ENCODE peak calls at places on chromosomes 5 and 9, in ten cellular contexts. N is activated naive CD8-positive, alpha-beta T cell treated with anti-CD3 and anti-CD28 coated beads for 36 hours; O is effector memory CD8-positive, alpha-beta T cell; A is stimulated activated CD8-positive, alpha-beta memory T cell treated with anti-CD3 and anti-CD28 coated beads, Interleukin-15, amount 100 ng/mL, for 4 hours; F is NCI-H2227 treated with DMSO at 0.1 percent for 48 hours; Q is NCI-H2081; R is nephron progenitor cell; E is fibroblast of mammary gland; T is ELF-1; B is KG1. H is an unnamed sample.

GRCh38 chr9:115369322-115369957 is 251.5 kb upstream of the TNC start:
- DNase-seq in T (no peak), A (no peak), B (no peak), O (no peak), R (no peak), N (no peak), E (peak), Q (peak), F (no peak), H (no peak)

GRCh38 chr5:55758714-55759113 is 20.9 kb downstream of the DDX4 start:
- DNase-seq in R (no peak), F (no peak), T (no peak), Q (no peak), A (no peak), N (no peak), E (no peak), B (no peak), O (no peak), H (no peak)

GRCh38 chr9:101087426-101087825 is 58.9 kb downstream of the PLPPR1 start:
- DNase-seq in O (no peak), R (no peak), A (no peak), Q (peak), F (no peak), T (no peak), E (no peak), N (no peak), B (no peak), H (no peak)

GRCh38 chr5:150510460-150511263 is 2.7 kb downstream of the NDST1 start:
- DNase-seq in T (no peak), O (no peak), E (peak), R (no peak), F (no peak), B (no peak), A (no peak), Q (no peak), N (no peak), H (no peak)

GRCh38 chr9:36317766-36318165 is 59.5 kb upstream of the GNE start:
- DNase-seq in N (no peak), B (no peak), R (no peak), O (no peak), T (peak), E (no peak), F (no peak), A (no peak), Q (peak), H (no peak)

GRCh38 chr5:170502692-170503091 is 1.1 kb upstream of the KCNIP1 start:
- DNase-seq in O (no peak), R (no peak), Q (no peak), F (no peak), T (no peak), A (no peak), B (no peak), E (no peak), N (no peak), H (no peak)

GRCh38 chr5:110478899-110479298 is 247.6 kb downstream of the TMEM232 start:
- DNase-seq in A (no peak), T (no peak), Q (no peak), E (peak), R (no peak), N (no peak), O (no peak), B (no peak), F (no peak), H (no peak)

GRCh38 chr9:123401879-123402513 is 46.0 kb downstream of the CRB2 start:
- DNase-seq in B (no peak), E (peak), Q (peak), N (no peak), O (no peak), F (peak), R (peak), T (peak), A (no peak), H (no peak)

GRCh38 chr5:137341831-137342230 is 157.3 kb downstream of the SPOCK1 start:
- DNase-seq in T (no peak), R (no peak), Q (no peak), B (no peak), N (no peak), A (no peak), E (no peak), O (no peak), F (no peak), H (no peak)

GRCh38 chr5:83503662-83504061 is 32.1 kb downstream of the VCAN start:
- DNase-seq in T (no peak), E (peak), O (no peak), R (no peak), B (no peak), N (no peak), A (no peak), F (peak), Q (peak), H (no peak)

GRCh38 chr9:6788175-6789016 is 30.6 kb downstream of the KDM4C start:
- DNase-seq in A (no peak), N (no peak), R (no peak), O (no peak), B (no peak), E (peak), Q (no peak), F (no peak), T (peak), H (no peak)

GRCh38 chr5:139762624-139763170 is 32.9 kb upstream of the PSD2 start:
- DNase-seq in F (no peak), O (no peak), N (no peak), E (no peak), B (no peak), Q (no peak), R (no peak), T (peak), A (no peak), H (no peak)

GRCh38 chr5:115456056-115456455 is 88.5 kb downstream of the FEM1C start:
- DNase-seq in Q (no peak), T (no peak), A (no peak), N (no peak), E (peak), O (no peak), R (no peak), B (no peak), F (no peak), H (no peak)

GRCh38 chr5:537621-538071 is 13.4 kb upstream of the SLC9A3 start:
- DNase-seq in A (no peak), E (no peak), F (no peak), N (no peak), T (no peak), O (no peak), R (no peak), Q (no peak), B (no peak), H (no peak)

GRCh38 chr5:68251386-68251785 is 35.8 kb downstream of the PIK3R1 start:
- DNase-seq in A (peak), B (no peak), N (peak), R (no peak), Q (no peak), O (no peak), F (no peak), T (peak), E (peak), H (peak)

GRCh38 chr9:76658510-76659231 is 105.6 kb upstream of the PCA3 start:
- DNase-seq in T (no peak), O (peak), B (peak), A (no peak), R (no peak), E (peak), N (no peak), F (peak), Q (peak), H (no peak)

GRCh38 chr5:63919763-63920478 is 42.3 kb downstream of the HTR1A start:
- DNase-seq in N (no peak), R (no peak), E (no peak), B (no peak), A (no peak), T (no peak), O (no peak), F (no peak), Q (no peak), H (no peak)

GRCh38 chr9:68522954-68523353 is 17.7 kb downstream of the TMEM252 start:
- DNase-seq in O (no peak), N (no peak), R (no peak), T (no peak), Q (no peak), A (no peak), E (no peak), F (no peak), B (no peak), H (no peak)

GRCh38 chr5:9454012-9454481 is 91.8 kb downstream of the SEMA5A start:
- DNase-seq in T (no peak), Q (no peak), R (no peak), B (no peak), N (no peak), O (no peak), A (no peak), E (peak), F (no peak), H (no peak)

GRCh38 chr9:110785166-110785565 is 116.6 kb downstream of the MUSK start:
- DNase-seq in F (no peak), Q (no peak), B (no peak), O (no peak), R (no peak), A (no peak), E (no peak), T (no peak), N (no peak), H (no peak)

GRCh38 chr5:6900828-6901227 is 187.6 kb downstream of the TENT4A start:
- DNase-seq in O (no peak), F (peak), Q (peak), R (no peak), A (no peak), B (no peak), E (no peak), T (no peak), N (no peak), H (no peak)

GRCh38 chr5:125180222-125180621 is 433.8 kb upstream of the ZNF608 start:
- DNase-seq in E (peak), R (no peak), Q (no peak), B (no peak), O (no peak), T (no peak), A (no peak), F (no peak), N (no peak), H (no peak)

GRCh38 chr9:132670359-132670815 is at the start of gene GTF3C4:
- DNase-seq in T (no peak), B (no peak), O (no peak), A (peak), Q (peak), R (peak), F (peak), N (peak), E (peak), H (peak)

GRCh38 chr5:39547548-39548154 is 122.9 kb upstream of the DAB2 start:
- DNase-seq in T (no peak), A (no peak), N (no peak), F (no peak), B (peak), E (peak), R (peak), O (peak), Q (peak), H (peak)

GRCh38 chr5:167595196-167595595 is 696.2 kb upstream of the WWC1 start:
- DNase-seq in N (no peak), O (no peak), E (no peak), F (no peak), A (no peak), B (no peak), R (no peak), Q (no peak), T (no peak), H (no peak)

GRCh38 chr9:122900791-122901190 is 4.4 kb downstream of the RC3H2 start:
- DNase-seq in B (no peak), F (no peak), N (no peak), A (no peak), E (peak), Q (no peak), O (no peak), T (no peak), R (no peak), H (no peak)

GRCh38 chr5:437281-437771 is 5.7 kb upstream of the EXOC3 start:
- DNase-seq in E (no peak), F (no peak), R (no peak), T (peak), N (no peak), O (no peak), B (no peak), A (no peak), Q (no peak), H (no peak)

GRCh38 chr9:14351206-14351605 is 37.3 kb upstream of the NFIB start:
- DNase-seq in F (no peak), R (no peak), N (no peak), E (no peak), O (no peak), B (no peak), T (peak), Q (no peak), A (no peak), H (no peak)

GRCh38 chr5:27316283-27316675 is 277.9 kb upstream of the CDH9 start:
- DNase-seq in F (no peak), N (no peak), O (no peak), B (no peak), A (no peak), Q (no peak), E (peak), T (no peak), R (no peak), H (no peak)

GRCh38 chr9:81625969-81626368 is 63.4 kb downstream of the TLE1 start:
- DNase-seq in A (no peak), F (no peak), R (no peak), Q (peak), B (no peak), O (no peak), N (no peak), T (no peak), E (no peak), H (no peak)

GRCh38 chr5:142888469-142889085 is 118.4 kb downstream of the ARHGAP26 start:
- DNase-seq in F (peak), Q (peak), O (peak), E (peak), R (peak), B (no peak), N (no peak), A (no peak), T (peak), H (peak)

H was measured in naive thymus-derived CD4-positive, alpha-beta T cell.